ENCODE peak calls at places on chromosomes 3 and 15, in ten cellular contexts. K is MM.1S; A is fibroblast of lung; F is right atrium auricular region; X is CD4-positive, alpha-beta T cell; N is aorta; L is IMR-90; Y is right cardiac atrium; Q is HCT116; G is spleen. W is an unnamed sample.

GRCh38 chr3:52128118-52128683 is 26.0 kb downstream of the POC1A start:
- DNase-seq in K (no peak), A (peak), F (no peak), X (no peak), N (no peak), L (peak), Y (no peak), Q (peak), G (no peak), W (peak)

GRCh38 chr3:170488802-170489201 is 70.1 kb downstream of the CLDN11 start:
- DNase-seq in K (no peak), A (peak), F (no peak), X (no peak), N (no peak), L (peak), Y (no peak), Q (no peak), G (no peak), W (peak)

GRCh38 chr3:17149076-17149475 is 264.3 kb downstream of the PLCL2 start:
- DNase-seq in K (no peak), A (no peak), F (no peak), X (no peak), N (no peak), L (no peak), Y (no peak), Q (no peak), G (no peak), W (no peak)

GRCh38 chr15:42692536-42692935 is 44.4 kb downstream of the CDAN1 start:
- DNase-seq in K (no peak), A (no peak), F (no peak), X (no peak), N (no peak), L (no peak), Y (no peak), Q (no peak), G (no peak), W (no peak)

GRCh38 chr15:39429898-39430357 is 151.0 kb upstream of the THBS1 start:
- DNase-seq in K (no peak), A (peak), F (no peak), X (no peak), N (no peak), L (peak), Y (no peak), Q (no peak), G (no peak), W (peak)

GRCh38 chr15:79595995-79596622 is 164.0 kb downstream of the MINAR1 start:
- DNase-seq in K (peak), A (peak), F (no peak), X (no peak), N (no peak), L (peak), Y (peak), Q (peak), G (peak), W (peak)

GRCh38 chr3:54744291-54744690 is 183.6 kb downstream of the LRTM1 start:
- DNase-seq in K (no peak), A (no peak), F (no peak), X (no peak), N (no peak), L (no peak), Y (no peak), Q (no peak), G (no peak), W (no peak)

GRCh38 chr15:91515188-91515754 is 338.2 kb upstream of the SLCO3A1 start:
- DNase-seq in K (peak), A (peak), F (peak), X (no peak), N (no peak), L (peak), Y (peak), Q (no peak), G (no peak), W (no peak)

GRCh38 chr3:48356419-48356818 is 15.6 kb upstream of the FBXW12 start:
- DNase-seq in K (no peak), A (no peak), F (no peak), X (no peak), N (no peak), L (no peak), Y (no peak), Q (no peak), G (no peak), W (no peak)

GRCh38 chr3:150061288-150062018 is 90.8 kb upstream of the PFN2 start:
- DNase-seq in K (no peak), A (no peak), F (no peak), X (no peak), N (no peak), L (no peak), Y (no peak), Q (no peak), G (no peak), W (no peak)

GRCh38 chr15:66454143-66454542 is 43.4 kb downstream of the SNAPC5 start:
- DNase-seq in K (no peak), A (peak), F (no peak), X (no peak), N (no peak), L (peak), Y (no peak), Q (no peak), G (no peak), W (no peak)

GRCh38 chr3:13021141-13021933 is 51.9 kb downstream of the IQSEC1 start:
- DNase-seq in K (no peak), A (no peak), F (no peak), X (no peak), N (peak), L (no peak), Y (peak), Q (no peak), G (peak), W (no peak)

GRCh38 chr15:90035095-90035834 is 34.1 kb downstream of the ZNF710 start:
- DNase-seq in K (no peak), A (peak), F (peak), X (no peak), N (no peak), L (peak), Y (peak), Q (no peak), G (peak), W (peak)

GRCh38 chr15:77554306-77555080 is 78.2 kb downstream of the LINGO1 start:
- DNase-seq in K (no peak), A (no peak), F (no peak), X (no peak), N (no peak), L (no peak), Y (no peak), Q (no peak), G (no peak), W (no peak)

GRCh38 chr15:59116141-59116540 is 11.2 kb downstream of the CCNB2 start:
- DNase-seq in K (no peak), A (no peak), F (no peak), X (no peak), N (no peak), L (peak), Y (no peak), Q (no peak), G (no peak), W (no peak)

GRCh38 chr3:79729096-79729495 is 38.7 kb downstream of the ROBO1 start:
- DNase-seq in K (no peak), A (peak), F (no peak), X (no peak), N (no peak), L (no peak), Y (peak), Q (no peak), G (no peak), W (no peak)

GRCh38 chr3:126469479-126469878 is 6.2 kb downstream of the ZXDC start:
- DNase-seq in K (no peak), A (no peak), F (no peak), X (no peak), N (peak), L (no peak), Y (no peak), Q (no peak), G (peak), W (no peak)

GRCh38 chr3:73349657-73350056 is 275.1 kb downstream of the PDZRN3 start:
- DNase-seq in K (no peak), A (no peak), F (no peak), X (no peak), N (no peak), L (no peak), Y (peak), Q (no peak), G (no peak), W (no peak)

GRCh38 chr15:72198410-72199270 is 1.1 kb upstream of the GRAMD2A start:
- DNase-seq in K (no peak), A (no peak), F (no peak), X (no peak), N (no peak), L (no peak), Y (no peak), Q (no peak), G (no peak), W (no peak)

GRCh38 chr3:42572278-42572677 is 9.5 kb downstream of the SEC22C start:
- DNase-seq in K (peak), A (peak), F (no peak), X (no peak), N (no peak), L (peak), Y (no peak), Q (peak), G (no peak), W (peak)

GRCh38 chr3:50237754-50238548 is 1.9 kb downstream of the GNAI2 start:
- DNase-seq in K (peak), A (peak), F (peak), X (peak), N (peak), L (peak), Y (peak), Q (no peak), G (peak), W (peak)

GRCh38 chr3:96970211-96970610 is 155.8 kb downstream of the EPHA6 start:
- DNase-seq in K (no peak), A (no peak), F (no peak), X (no peak), N (no peak), L (peak), Y (no peak), Q (no peak), G (no peak), W (no peak)

GRCh38 chr3:38119802-38120689 is 16.9 kb downstream of the ACAA1 start:
- DNase-seq in K (no peak), A (no peak), F (no peak), X (peak), N (no peak), L (no peak), Y (no peak), Q (no peak), G (peak), W (no peak)

GRCh38 chr15:58039260-58040035 is 26.1 kb downstream of the ALDH1A2 start:
- DNase-seq in K (no peak), A (no peak), F (no peak), X (no peak), N (no peak), L (no peak), Y (no peak), Q (no peak), G (no peak), W (no peak)

GRCh38 chr15:40506964-40507571 is 36.3 kb downstream of the CHST14 start:
- DNase-seq in K (peak), A (peak), F (peak), X (peak), N (peak), L (peak), Y (peak), Q (peak), G (peak), W (peak)

GRCh38 chr3:79012946-79013362 is 754.8 kb downstream of the ROBO1 start:
- DNase-seq in K (no peak), A (no peak), F (no peak), X (no peak), N (no peak), L (peak), Y (no peak), Q (no peak), G (no peak), W (no peak)

GRCh38 chr3:196142674-196142988 is 60.7 kb upstream of the TFRC start:
- DNase-seq in K (no peak), A (no peak), F (no peak), X (no peak), N (no peak), L (no peak), Y (no peak), Q (no peak), G (no peak), W (no peak)
- H3K27ac ChIP-seq in K (no peak), A (no peak), F (no peak), X (no peak), N (no peak), L (no peak), Y (no peak), Q (no peak), G (no peak), W (no peak)

DNA sequence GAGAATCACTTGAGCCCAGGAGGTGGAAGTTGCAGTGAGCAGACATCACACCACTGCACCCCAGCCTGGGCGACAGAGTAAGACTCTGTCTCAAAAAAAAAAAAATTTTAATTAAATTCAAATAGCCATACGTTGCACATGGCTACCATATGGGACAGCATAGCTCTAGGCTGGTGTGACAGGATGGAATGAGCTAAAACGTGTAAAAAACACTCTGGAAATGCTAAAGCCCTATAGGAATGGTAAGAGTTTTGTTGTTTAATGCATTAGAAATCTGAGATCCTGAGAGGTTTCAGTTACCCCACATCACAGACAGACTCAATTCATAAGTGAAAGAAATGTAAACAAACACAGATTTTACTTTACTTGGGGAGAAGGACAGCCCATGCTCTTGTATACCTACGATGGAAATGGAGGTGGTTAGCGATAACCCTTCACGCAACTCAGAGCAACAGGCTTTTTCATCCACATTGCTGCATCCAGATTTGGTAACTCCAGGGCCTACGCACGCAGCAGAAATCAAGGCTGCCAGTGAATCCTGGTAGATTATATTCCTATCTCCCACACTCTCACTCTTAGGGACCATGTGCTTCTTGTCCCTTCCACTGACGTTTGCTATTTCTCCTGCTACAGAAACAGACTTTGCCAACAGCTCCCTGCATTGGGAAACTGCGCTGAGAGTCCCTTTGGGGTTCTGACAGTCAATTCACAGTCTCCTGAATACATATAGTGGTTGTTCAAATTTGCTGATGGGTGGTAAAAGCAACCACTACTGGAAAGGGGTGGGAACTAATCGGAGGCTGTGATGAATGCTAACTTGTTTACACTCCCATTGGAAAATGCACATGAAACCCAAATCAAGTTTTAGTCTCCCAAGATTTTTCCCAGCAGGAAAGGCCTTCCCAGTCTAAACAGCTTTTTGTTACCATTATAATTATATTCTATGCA is 3.1 kb downstream of the SH3BP5 start:
- DNase-seq in K (no peak), A (no peak), F (no peak), X (no peak), N (no peak), L (no peak), Y (peak), Q (no peak), G (no peak), W (no peak)
- H3K27ac ChIP-seq in K (no peak), A (no peak), F (peak), X (no peak), N (no peak), L (no peak), Y (peak), Q (no peak), G (no peak), W (no peak)

GRCh38 chr3:120172070-120172469 is 77.8 kb upstream of the GSK3B start:
- DNase-seq in K (no peak), A (peak), F (no peak), X (no peak), N (peak), L (peak), Y (no peak), Q (no peak), G (no peak), W (no peak)
- H3K27ac ChIP-seq in K (no peak), A (no peak), F (no peak), X (no peak), N (no peak), L (no peak), Y (no peak), Q (no peak), G (no peak), W (no peak)

GRCh38 chr3:158771018-158771350 is 30.9 kb upstream of the MFSD1 start:
- DNase-seq in K (no peak), A (no peak), F (no peak), X (no peak), N (no peak), L (no peak), Y (no peak), Q (no peak), G (no peak), W (no peak)

GRCh38 chr3:158770254-158771017 is 31.4 kb upstream of the MFSD1 start:
- DNase-seq in K (peak), A (peak), F (no peak), X (no peak), N (no peak), L (peak), Y (no peak), Q (no peak), G (no peak), W (peak)

GRCh38 chr3:158768881-158769518 is 32.9 kb upstream of the MFSD1 start:
- DNase-seq in K (no peak), A (peak), F (no peak), X (no peak), N (no peak), L (peak), Y (no peak), Q (no peak), G (no peak), W (peak)

GRCh38 chr3:158768361-158768787 is 33.5 kb upstream of the MFSD1 start:
- DNase-seq in K (no peak), A (peak), F (peak), X (no peak), N (peak), L (peak), Y (peak), Q (no peak), G (no peak), W (peak)

DNA sequence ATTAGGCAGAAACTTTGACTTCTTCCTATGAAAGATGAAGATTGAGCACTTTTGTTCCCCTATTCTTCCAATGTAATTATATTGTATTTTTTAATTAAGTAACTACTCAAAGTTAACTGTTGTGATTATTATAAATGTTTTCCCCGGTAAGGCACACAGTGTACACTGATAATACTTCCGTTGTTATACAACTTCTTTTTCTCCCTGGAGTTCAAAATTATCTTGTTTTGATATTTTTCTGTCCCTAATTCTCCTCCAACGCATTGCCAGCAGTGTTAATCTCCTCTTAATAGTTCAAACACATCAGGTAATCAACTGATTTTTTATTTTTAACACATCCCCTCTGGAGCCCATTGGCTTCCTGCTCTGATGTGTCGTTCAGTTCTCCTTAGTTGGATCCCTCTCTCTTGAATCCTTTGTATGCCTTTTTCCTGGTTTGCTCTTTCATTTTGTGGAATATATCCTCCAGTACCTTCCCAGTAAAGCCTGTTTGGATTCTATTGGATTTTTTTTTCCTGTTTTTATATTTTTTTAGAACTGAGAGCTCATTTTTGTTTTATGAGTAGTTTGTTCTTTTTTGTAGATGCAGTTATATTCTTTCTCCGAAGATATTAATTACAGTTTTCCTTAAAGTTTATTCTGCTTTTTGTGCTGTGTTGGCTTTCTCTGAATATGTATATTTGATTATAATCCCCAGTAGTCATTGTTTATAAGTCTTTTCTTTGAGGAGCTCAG is 32.2 kb upstream of the MFSD1 start:
- DNase-seq in K (no peak), A (peak), F (no peak), X (no peak), N (no peak), L (no peak), Y (no peak), Q (no peak), G (no peak), W (peak)
- H3K27ac ChIP-seq in K (peak), A (peak), F (peak), X (no peak), N (no peak), L (peak), Y (peak), Q (no peak), G (peak), W (no peak)

GRCh38 chr3:181721369-181721768 is 9.6 kb downstream of the SOX2 start:
- DNase-seq in K (no peak), A (no peak), F (no peak), X (no peak), N (no peak), L (no peak), Y (no peak), Q (no peak), G (no peak), W (no peak)
- H3K27ac ChIP-seq in K (no peak), A (no peak), F (no peak), X (no peak), N (no peak), L (no peak), Y (no peak), Q (no peak), G (no peak), W (no peak)

DNA sequence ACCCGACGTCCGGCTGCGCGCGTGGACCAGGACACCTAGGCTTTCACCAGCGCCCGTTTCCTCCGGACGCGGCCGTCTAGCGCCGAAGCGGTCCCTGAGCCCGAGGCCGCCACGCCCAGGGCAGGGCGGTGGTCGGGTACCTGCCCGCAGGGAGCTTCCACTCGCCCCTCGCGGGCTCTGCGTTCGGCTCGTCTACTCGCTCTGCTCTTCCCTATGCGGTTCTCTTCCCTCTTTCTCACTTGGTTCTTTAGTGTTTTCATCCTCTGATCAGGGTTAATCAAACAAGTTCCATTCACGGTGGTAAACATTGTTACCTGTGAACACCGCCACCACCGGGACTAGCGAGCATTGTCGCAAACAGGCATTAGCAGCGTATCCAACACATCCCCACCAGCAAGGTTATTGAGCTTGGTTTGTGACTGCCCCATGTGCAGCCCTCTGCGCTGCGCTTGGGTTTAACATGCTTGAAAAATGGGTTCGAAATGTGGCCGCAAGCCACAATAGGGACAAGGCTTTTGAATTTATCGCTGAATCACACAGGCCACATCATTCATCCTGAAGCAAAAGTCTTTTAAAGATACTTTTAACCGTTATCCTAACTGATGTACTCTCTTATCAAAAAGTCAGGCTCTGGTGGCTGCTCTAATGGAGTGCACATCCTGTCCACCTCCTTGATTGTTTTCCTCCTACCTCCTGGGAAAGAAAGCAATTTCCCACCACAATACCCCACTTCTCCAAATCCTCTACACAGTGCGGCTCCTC is 848 bp upstream of the CD47 start:
- DNase-seq in K (peak), A (no peak), F (no peak), X (peak), N (no peak), L (no peak), Y (no peak), Q (no peak), G (no peak), W (no peak)
- H3K27ac ChIP-seq in K (no peak), A (peak), F (peak), X (peak), N (no peak), L (peak), Y (peak), Q (peak), G (peak), W (no peak)

GRCh38 chr3:46995901-46996562 is 16.6 kb downstream of the NBEAL2 start:
- DNase-seq in K (no peak), A (no peak), F (no peak), X (no peak), N (peak), L (no peak), Y (peak), Q (no peak), G (peak), W (no peak)
- H3K27ac ChIP-seq in K (no peak), A (no peak), F (no peak), X (no peak), N (no peak), L (no peak), Y (no peak), Q (no peak), G (no peak), W (no peak)

W was measured in mesenchymal stem cell.